ENCODE peak calls at places on chromosomes 4 and X, in six cellular contexts. One of them, this sample, is unnamed.
A peak's percentile ranks its signal among the peaks of the same experiment; 100 is the strongest.

GRCh38 chrX:71563921-71564320 is 14.3 kb upstream of the GCNA start:
- DNase-seq in HepG2: no peak
- DNase-seq in uterus: no peak
- DNase-seq in HCT116: no peak
- DNase-seq in gastrocnemius medialis: no peak
- DNase-seq in body of pancreas: no peak
- DNase-seq in this sample: no peak

GRCh38 chr4:65046496-65047101 is 623.7 kb downstream of the EPHA5 start:
- DNase-seq in HepG2: no peak
- DNase-seq in uterus: no peak
- DNase-seq in HCT116: no peak
- DNase-seq in gastrocnemius medialis: no peak
- DNase-seq in body of pancreas: no peak
- DNase-seq in this sample: no peak

GRCh38 chr4:154314248-154314647 is 177.4 kb downstream of the DCHS2 start:
- DNase-seq in HepG2: peak; percentile 13
- DNase-seq in uterus: no peak
- DNase-seq in HCT116: peak; percentile 37
- DNase-seq in gastrocnemius medialis: no peak
- DNase-seq in body of pancreas: peak; percentile 31
- DNase-seq in this sample: no peak

GRCh38 chrX:150879855-150880807 is 18.3 kb downstream of the CD99L2 start:
- DNase-seq in HepG2: no peak
- DNase-seq in uterus: no peak
- DNase-seq in HCT116: no peak
- DNase-seq in gastrocnemius medialis: no peak
- DNase-seq in body of pancreas: no peak
- DNase-seq in this sample: no peak

GRCh38 chr4:182235016-182235415 is 8.2 kb upstream of the TENM3 start:
- DNase-seq in HepG2: no peak
- DNase-seq in uterus: no peak
- DNase-seq in HCT116: no peak
- DNase-seq in gastrocnemius medialis: no peak
- DNase-seq in body of pancreas: no peak
- DNase-seq in this sample: no peak

GRCh38 chrX:148878371-148878770 is 378.0 kb downstream of the AFF2 start:
- DNase-seq in HepG2: no peak
- DNase-seq in uterus: no peak
- DNase-seq in HCT116: no peak
- DNase-seq in gastrocnemius medialis: no peak
- DNase-seq in body of pancreas: no peak
- DNase-seq in this sample: no peak

GRCh38 chr4:1792832-1793495 is at the start of gene FGFR3:
- DNase-seq in HepG2: peak; percentile 48
- DNase-seq in uterus: no peak
- DNase-seq in HCT116: no peak
- DNase-seq in gastrocnemius medialis: no peak
- DNase-seq in body of pancreas: peak; percentile 48
- DNase-seq in this sample: no peak

GRCh38 chr4:123025398-123025797 is 103.0 kb upstream of the NUDT6 start:
- DNase-seq in HepG2: no peak
- DNase-seq in uterus: no peak
- DNase-seq in HCT116: no peak
- DNase-seq in gastrocnemius medialis: no peak
- DNase-seq in body of pancreas: no peak
- DNase-seq in this sample: no peak

GRCh38 chr4:84968936-84969335 is 2.4 kb upstream of the WDFY3 start:
- DNase-seq in HepG2: no peak
- DNase-seq in uterus: no peak
- DNase-seq in HCT116: no peak
- DNase-seq in gastrocnemius medialis: no peak
- DNase-seq in body of pancreas: no peak
- DNase-seq in this sample: no peak

GRCh38 chr4:48275247-48275646 is 5.6 kb upstream of the TEC start:
- DNase-seq in HepG2: peak; percentile 15
- DNase-seq in uterus: no peak
- DNase-seq in HCT116: peak; percentile 38
- DNase-seq in gastrocnemius medialis: no peak
- DNase-seq in body of pancreas: no peak
- DNase-seq in this sample: no peak

GRCh38 chrX:142134533-142134932 is 70.6 kb downstream of the MAGEC2 start:
- DNase-seq in HepG2: no peak
- DNase-seq in uterus: no peak
- DNase-seq in HCT116: no peak
- DNase-seq in gastrocnemius medialis: no peak
- DNase-seq in body of pancreas: no peak
- DNase-seq in this sample: no peak

GRCh38 chr4:181569553-181569952 is 673.6 kb upstream of the TENM3 start:
- DNase-seq in HepG2: peak; percentile 9
- DNase-seq in uterus: no peak
- DNase-seq in HCT116: peak; percentile 19
- DNase-seq in gastrocnemius medialis: no peak
- DNase-seq in body of pancreas: no peak
- DNase-seq in this sample: no peak

GRCh38 chr4:109645874-109646591 is 57.2 kb downstream of the CASP6 start:
- DNase-seq in HepG2: no peak
- DNase-seq in uterus: no peak
- DNase-seq in HCT116: no peak
- DNase-seq in gastrocnemius medialis: no peak
- DNase-seq in body of pancreas: no peak
- DNase-seq in this sample: no peak

GRCh38 chrX:110759785-110760184 is 35.8 kb downstream of the CHRDL1 start:
- DNase-seq in HepG2: no peak
- DNase-seq in uterus: no peak
- DNase-seq in HCT116: no peak
- DNase-seq in gastrocnemius medialis: no peak
- DNase-seq in body of pancreas: no peak
- DNase-seq in this sample: no peak

GRCh38 chrX:63784346-63784901 is 590 bp downstream of the ARHGEF9 start:
- DNase-seq in HepG2: no peak
- DNase-seq in uterus: no peak
- DNase-seq in HCT116: no peak
- DNase-seq in gastrocnemius medialis: no peak
- DNase-seq in body of pancreas: no peak
- DNase-seq in this sample: no peak

GRCh38 chrX:2828404-2829065 is at the start of gene GYG2:
- DNase-seq in HepG2: peak; percentile 64
- DNase-seq in uterus: no peak
- DNase-seq in HCT116: no peak
- DNase-seq in gastrocnemius medialis: no peak
- DNase-seq in body of pancreas: peak; percentile 10
- DNase-seq in this sample: no peak

GRCh38 chrX:74195120-74195519 is 108.9 kb upstream of the ZCCHC13 start:
- DNase-seq in HepG2: no peak
- DNase-seq in uterus: no peak
- DNase-seq in HCT116: no peak
- DNase-seq in gastrocnemius medialis: no peak
- DNase-seq in body of pancreas: no peak
- DNase-seq in this sample: no peak

GRCh38 chrX:118928126-118928525 is 46.3 kb upstream of the LONRF3 start:
- DNase-seq in HepG2: no peak
- DNase-seq in uterus: no peak
- DNase-seq in HCT116: no peak
- DNase-seq in gastrocnemius medialis: no peak
- DNase-seq in body of pancreas: no peak
- DNase-seq in this sample: no peak

GRCh38 chrX:45743081-45743533 is 542.4 kb upstream of the DIPK2B start:
- DNase-seq in HepG2: peak; percentile 12
- DNase-seq in uterus: no peak
- DNase-seq in HCT116: peak; percentile 76
- DNase-seq in gastrocnemius medialis: no peak
- DNase-seq in body of pancreas: no peak
- DNase-seq in this sample: no peak

GRCh38 chr4:72326692-72327632 is 242.1 kb downstream of the ADAMTS3 start:
- DNase-seq in HepG2: peak; percentile 33
- DNase-seq in uterus: no peak
- DNase-seq in HCT116: peak; percentile 8
- DNase-seq in gastrocnemius medialis: no peak
- DNase-seq in body of pancreas: peak; percentile 11
- DNase-seq in this sample: no peak

GRCh38 chrX:45322382-45322781 is 121.7 kb upstream of the DIPK2B start:
- DNase-seq in HepG2: peak; percentile 37
- DNase-seq in uterus: peak; percentile 58
- DNase-seq in HCT116: peak; percentile 51
- DNase-seq in gastrocnemius medialis: peak; percentile 1
- DNase-seq in body of pancreas: peak; percentile 56
- DNase-seq in this sample: peak; percentile 8

GRCh38 chr4:82780398-82781231 is 18.0 kb downstream of the SCD5 start:
- DNase-seq in HepG2: peak; percentile 57
- DNase-seq in uterus: peak; percentile 49
- DNase-seq in HCT116: no peak
- DNase-seq in gastrocnemius medialis: no peak
- DNase-seq in body of pancreas: peak; percentile 89
- DNase-seq in this sample: peak; percentile 82

GRCh38 chr4:81631958-81632439 is 160.3 kb upstream of the RASGEF1B start:
- DNase-seq in HepG2: peak; percentile 49
- DNase-seq in uterus: no peak
- DNase-seq in HCT116: no peak
- DNase-seq in gastrocnemius medialis: peak; percentile 6
- DNase-seq in body of pancreas: no peak
- DNase-seq in this sample: no peak

GRCh38 chr4:53744446-53745160 is 153.3 kb upstream of the LNX1 start:
- DNase-seq in HepG2: peak; percentile 2
- DNase-seq in uterus: no peak
- DNase-seq in HCT116: no peak
- DNase-seq in gastrocnemius medialis: no peak
- DNase-seq in body of pancreas: no peak
- DNase-seq in this sample: no peak

GRCh38 chr4:30471861-30472260 is 248.3 kb upstream of the PCDH7 start:
- DNase-seq in HepG2: no peak
- DNase-seq in uterus: no peak
- DNase-seq in HCT116: no peak
- DNase-seq in gastrocnemius medialis: no peak
- DNase-seq in body of pancreas: no peak
- DNase-seq in this sample: no peak

GRCh38 chr4:184355111-184355604 is 119.2 kb downstream of the IRF2 start:
- DNase-seq in HepG2: peak; percentile 89
- DNase-seq in uterus: peak; percentile 39
- DNase-seq in HCT116: peak; percentile 7
- DNase-seq in gastrocnemius medialis: peak; percentile 30
- DNase-seq in body of pancreas: peak; percentile 73
- DNase-seq in this sample: no peak

GRCh38 chr4:187576751-187577150 is 418.8 kb upstream of the ZFP42 start:
- DNase-seq in HepG2: no peak
- DNase-seq in uterus: no peak
- DNase-seq in HCT116: no peak
- DNase-seq in gastrocnemius medialis: no peak
- DNase-seq in body of pancreas: no peak
- DNase-seq in this sample: no peak

GRCh38 chrX:30301977-30302376 is 7.2 kb downstream of the NR0B1 start:
- DNase-seq in HepG2: no peak
- DNase-seq in uterus: no peak
- DNase-seq in HCT116: no peak
- DNase-seq in gastrocnemius medialis: no peak
- DNase-seq in body of pancreas: no peak
- DNase-seq in this sample: no peak
- H3K27ac ChIP-seq in HepG2: no peak overlapping the region
- H3K27ac ChIP-seq in uterus: no peak overlapping the region
- H3K27ac ChIP-seq in HCT116: no peak overlapping the region
- H3K27ac ChIP-seq in gastrocnemius medialis: no peak overlapping the region
- H3K27ac ChIP-seq in body of pancreas: no peak overlapping the region
- H3K27ac ChIP-seq in this sample: no peak overlapping the region

DNA sequence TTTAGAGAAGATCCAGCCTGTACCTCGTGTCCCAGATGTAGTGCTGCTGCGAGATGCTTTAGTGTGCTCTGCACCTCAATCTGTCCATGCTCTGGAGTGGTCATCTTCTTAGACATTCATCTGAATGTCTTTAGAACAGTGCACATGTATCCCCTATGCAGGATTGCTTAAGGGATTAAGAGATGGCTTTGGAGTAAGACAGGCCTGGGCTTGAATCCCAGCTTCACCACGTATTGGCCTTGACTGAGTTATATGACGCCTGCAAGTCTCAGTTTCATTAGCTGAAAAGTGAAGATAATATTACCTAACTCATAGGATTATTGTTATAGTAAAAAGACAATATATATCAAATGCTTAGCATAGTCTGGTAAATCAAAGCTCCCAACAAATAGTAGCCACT is 98.3 kb downstream of the NFKB1 start:
- DNase-seq in HepG2: no peak
- DNase-seq in uterus: no peak
- DNase-seq in HCT116: no peak
- DNase-seq in gastrocnemius medialis: no peak
- DNase-seq in body of pancreas: no peak
- DNase-seq in this sample: no peak
- H3K4me1 ChIP-seq in HepG2: no peaks in the 10 kb centered on the region
- H3K4me1 ChIP-seq in uterus: no peaks in the 10 kb centered on the region
- H3K4me1 ChIP-seq in HCT116: no peaks in the 10 kb centered on the region
- H3K4me1 ChIP-seq in gastrocnemius medialis: no peaks in the 10 kb centered on the region
- H3K4me1 ChIP-seq in body of pancreas: no peaks in the 10 kb centered on the region
- H3K4me1 ChIP-seq in this sample: peaks cover 7% of the 10 kb centered on the region

DNA sequence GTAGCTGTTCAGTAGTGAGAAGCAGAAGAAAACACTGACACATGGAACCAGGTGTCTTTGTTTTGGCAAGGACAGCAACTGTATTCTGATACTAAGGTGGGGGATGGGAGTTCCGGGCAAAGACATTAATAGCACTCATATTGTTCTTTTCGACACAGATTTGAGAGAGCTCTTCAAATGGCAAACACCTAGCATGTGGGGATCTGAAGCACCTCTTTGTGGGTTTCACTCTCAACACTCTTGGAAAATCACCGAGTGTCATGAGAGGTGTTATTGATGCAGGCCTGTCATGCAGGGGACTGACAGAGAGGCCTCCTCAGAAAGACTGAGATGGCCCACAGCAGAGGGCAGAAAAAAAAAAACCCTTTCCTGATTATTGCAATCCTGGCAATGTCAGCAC is 228.4 kb upstream of the VCX start:
- DNase-seq in HepG2: no peak
- DNase-seq in uterus: no peak
- DNase-seq in HCT116: no peak
- DNase-seq in gastrocnemius medialis: no peak
- DNase-seq in body of pancreas: no peak
- DNase-seq in this sample: no peak
- TF ChIP-seq POLR2A in HepG2: no peak
- TF ChIP-seq POLR2A in uterus: no peak
- TF ChIP-seq POLR2A in HCT116: no peak
- TF ChIP-seq POLR2A in gastrocnemius medialis: no peak
- TF ChIP-seq POLR2A in body of pancreas: no peak
- TF ChIP-seq POLR2A in this sample: no peak

DNA sequence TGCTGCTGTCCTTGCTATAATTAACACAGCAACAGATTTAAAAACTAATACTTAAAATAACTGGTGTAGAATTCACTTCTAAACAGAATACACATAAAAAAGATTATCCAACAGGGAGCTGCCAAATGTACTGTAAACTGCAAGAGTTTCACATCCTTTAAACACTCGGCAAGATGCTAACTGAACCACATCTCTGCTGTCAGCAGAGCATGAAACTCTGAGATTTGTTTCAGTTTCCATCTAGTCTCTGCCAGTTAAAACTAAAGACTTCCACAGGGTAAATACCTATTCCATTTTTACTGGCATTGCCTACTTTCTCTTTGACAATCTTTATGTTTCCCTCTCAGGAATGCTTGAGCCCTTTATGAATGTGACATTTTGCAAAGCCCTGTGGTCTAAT is 127.7 kb downstream of the SLC7A11 start:
- DNase-seq in HepG2: no peak
- DNase-seq in uterus: no peak
- DNase-seq in HCT116: no peak
- DNase-seq in gastrocnemius medialis: no peak
- DNase-seq in body of pancreas: no peak
- DNase-seq in this sample: no peak
- H3K27ac ChIP-seq in HepG2: no peak overlapping the region
- H3K27ac ChIP-seq in uterus: no peak overlapping the region
- H3K27ac ChIP-seq in HCT116: no peak overlapping the region
- H3K27ac ChIP-seq in gastrocnemius medialis: no peak overlapping the region
- H3K27ac ChIP-seq in body of pancreas: no peak overlapping the region
- H3K27ac ChIP-seq in this sample: no peak overlapping the region

This sample was measured in heart left ventricle.